ENCODE peak calls at places on chromosomes 5 and 9, in five cellular contexts. One of them, this sample, is unnamed.
A peak's percentile ranks its signal among the peaks of the same experiment; 100 is the strongest.

GRCh38 chr5:142825378-142826089 is 55.4 kb downstream of the ARHGAP26 start:
- DNase-seq in lower leg skin: no peak
- DNase-seq in HT1080: no peak
- DNase-seq in LoVo: peak; percentile 62
- DNase-seq in A549: peak; percentile 62
- DNase-seq in this sample: no peak

GRCh38 chr5:58497956-58498942 is 7.0 kb downstream of the GAPT start:
- DNase-seq in LoVo: peak; percentile 43
- DNase-seq in HT1080: no peak
- DNase-seq in A549: peak; percentile 28
- DNase-seq in lower leg skin: peak; percentile 19
- DNase-seq in this sample: no peak

GRCh38 chr5:171990713-171991015 is 15.8 kb downstream of the FBXW11 start:
- DNase-seq in A549: no peak
- DNase-seq in lower leg skin: no peak
- DNase-seq in HT1080: no peak
- DNase-seq in LoVo: no peak
- DNase-seq in this sample: no peak

GRCh38 chr5:89417515-89417914 is 534.5 kb upstream of the MEF2C start:
- DNase-seq in HT1080: no peak
- DNase-seq in LoVo: no peak
- DNase-seq in A549: no peak
- DNase-seq in lower leg skin: no peak
- DNase-seq in this sample: no peak

GRCh38 chr5:159680095-159680494 is 236.2 kb upstream of the ADRA1B start:
- DNase-seq in lower leg skin: no peak
- DNase-seq in HT1080: no peak
- DNase-seq in LoVo: no peak
- DNase-seq in A549: no peak
- DNase-seq in this sample: no peak

GRCh38 chr9:126531035-126531571 is 82.6 kb upstream of the LMX1B start:
- DNase-seq in HT1080: no peak
- DNase-seq in LoVo: no peak
- DNase-seq in A549: no peak
- DNase-seq in lower leg skin: no peak
- DNase-seq in this sample: no peak

GRCh38 chr5:58450811-58451629 is 8.9 kb downstream of the PLK2 start:
- DNase-seq in A549: no peak
- DNase-seq in LoVo: no peak
- DNase-seq in lower leg skin: no peak
- DNase-seq in HT1080: peak; percentile 38
- DNase-seq in this sample: no peak

GRCh38 chr9:71936066-71936465 is 24.6 kb downstream of the C9orf85 start:
- DNase-seq in lower leg skin: no peak
- DNase-seq in A549: no peak
- DNase-seq in LoVo: no peak
- DNase-seq in HT1080: no peak
- DNase-seq in this sample: no peak

GRCh38 chr5:120817044-120817985 is 353.2 kb downstream of the PRR16 start:
- DNase-seq in lower leg skin: no peak
- DNase-seq in HT1080: peak; percentile 15
- DNase-seq in LoVo: no peak
- DNase-seq in A549: no peak
- DNase-seq in this sample: no peak

GRCh38 chr9:114304416-114305188 is 18.3 kb upstream of the ORM1 start:
- DNase-seq in LoVo: no peak
- DNase-seq in HT1080: no peak
- DNase-seq in A549: no peak
- DNase-seq in lower leg skin: no peak
- DNase-seq in this sample: no peak

GRCh38 chr5:75668988-75669760 is 48.1 kb downstream of the POC5 start:
- DNase-seq in HT1080: peak; percentile 64
- DNase-seq in A549: peak; percentile 40
- DNase-seq in lower leg skin: no peak
- DNase-seq in LoVo: peak; percentile 61
- DNase-seq in this sample: no peak

GRCh38 chr9:93304574-93305496 is 120.9 kb downstream of the WNK2 start:
- DNase-seq in LoVo: no peak
- DNase-seq in lower leg skin: peak; percentile 40
- DNase-seq in A549: peak; percentile 76
- DNase-seq in HT1080: peak; percentile 45
- DNase-seq in this sample: peak; percentile 61

GRCh38 chr5:58264276-58264675 is 195.6 kb downstream of the PLK2 start:
- DNase-seq in lower leg skin: no peak
- DNase-seq in A549: no peak
- DNase-seq in HT1080: no peak
- DNase-seq in LoVo: no peak
- DNase-seq in this sample: no peak

GRCh38 chr5:133995903-133996563 is 8.7 kb downstream of the VDAC1 start:
- DNase-seq in HT1080: no peak
- DNase-seq in A549: no peak
- DNase-seq in lower leg skin: no peak
- DNase-seq in LoVo: no peak
- DNase-seq in this sample: no peak

GRCh38 chr9:18668944-18669343 is 195.0 kb downstream of the ADAMTSL1 start:
- DNase-seq in HT1080: no peak
- DNase-seq in A549: no peak
- DNase-seq in lower leg skin: no peak
- DNase-seq in LoVo: no peak
- DNase-seq in this sample: no peak

GRCh38 chr5:125134216-125135081 is 388.0 kb upstream of the ZNF608 start:
- DNase-seq in lower leg skin: no peak
- DNase-seq in HT1080: peak; percentile 89
- DNase-seq in LoVo: no peak
- DNase-seq in A549: no peak
- DNase-seq in this sample: no peak

GRCh38 chr5:60701317-60701988 is 1.5 kb upstream of the DEPDC1B start:
- DNase-seq in LoVo: no peak
- DNase-seq in lower leg skin: no peak
- DNase-seq in A549: no peak
- DNase-seq in HT1080: no peak
- DNase-seq in this sample: no peak

GRCh38 chr9:93098236-93098946 is 2.4 kb downstream of the CARD19 start:
- DNase-seq in A549: peak; percentile 96
- DNase-seq in HT1080: peak; percentile 99
- DNase-seq in LoVo: peak; percentile 71
- DNase-seq in lower leg skin: peak; percentile 86
- DNase-seq in this sample: peak; percentile 84

GRCh38 chr5:56434986-56435385 is 201.9 kb upstream of the ANKRD55 start:
- DNase-seq in HT1080: no peak
- DNase-seq in lower leg skin: no peak
- DNase-seq in LoVo: no peak
- DNase-seq in A549: no peak
- DNase-seq in this sample: no peak

GRCh38 chr9:16992138-16992537 is 121.7 kb upstream of the BNC2 start:
- DNase-seq in lower leg skin: no peak
- DNase-seq in HT1080: no peak
- DNase-seq in LoVo: no peak
- DNase-seq in A549: no peak
- DNase-seq in this sample: no peak

GRCh38 chr9:92964981-92965758 is 17.8 kb downstream of the FGD3 start:
- DNase-seq in lower leg skin: no peak
- DNase-seq in A549: no peak
- DNase-seq in HT1080: no peak
- DNase-seq in LoVo: no peak
- DNase-seq in this sample: no peak

GRCh38 chr5:178207183-178207916 is 3.0 kb downstream of the HNRNPAB start:
- DNase-seq in A549: no peak
- DNase-seq in lower leg skin: no peak
- DNase-seq in LoVo: no peak
- DNase-seq in HT1080: peak; percentile 49
- DNase-seq in this sample: no peak

GRCh38 chr5:158911693-158912363 is 187.9 kb downstream of the EBF1 start:
- DNase-seq in HT1080: no peak
- DNase-seq in lower leg skin: no peak
- DNase-seq in A549: no peak
- DNase-seq in LoVo: no peak
- DNase-seq in this sample: no peak

GRCh38 chr5:93723005-93723404 is 18.4 kb downstream of the POU5F2 start:
- DNase-seq in LoVo: peak; percentile 34
- DNase-seq in HT1080: peak; percentile 28
- DNase-seq in A549: no peak
- DNase-seq in lower leg skin: no peak
- DNase-seq in this sample: no peak

GRCh38 chr5:144684899-144685298 is 514.2 kb downstream of the KCTD16 start:
- DNase-seq in lower leg skin: no peak
- DNase-seq in A549: no peak
- DNase-seq in LoVo: no peak
- DNase-seq in HT1080: no peak
- DNase-seq in this sample: no peak

GRCh38 chr9:69877852-69878507 is 57.4 kb downstream of the CFAP95 start:
- DNase-seq in lower leg skin: no peak
- DNase-seq in A549: peak; percentile 28
- DNase-seq in HT1080: peak; percentile 47
- DNase-seq in LoVo: peak; percentile 35
- DNase-seq in this sample: no peak

GRCh38 chr9:127921592-127922120 is 4.8 kb upstream of the ST6GALNAC4 start:
- DNase-seq in A549: peak; percentile 85
- DNase-seq in LoVo: peak; percentile 71
- DNase-seq in HT1080: peak; percentile 47
- DNase-seq in lower leg skin: no peak
- DNase-seq in this sample: peak; percentile 55

GRCh38 chr5:161311965-161312364 is 234.6 kb downstream of the GABRB2 start:
- DNase-seq in LoVo: no peak
- DNase-seq in A549: no peak
- DNase-seq in HT1080: no peak
- DNase-seq in lower leg skin: no peak
- DNase-seq in this sample: no peak

GRCh38 chr5:152642406-152642805 is 237.3 kb upstream of the NMUR2 start:
- DNase-seq in LoVo: no peak
- DNase-seq in HT1080: no peak
- DNase-seq in lower leg skin: no peak
- DNase-seq in A549: no peak
- DNase-seq in this sample: no peak

GRCh38 chr5:112681481-112681908 is 56.2 kb upstream of the APC start:
- DNase-seq in lower leg skin: no peak
- DNase-seq in LoVo: no peak
- DNase-seq in A549: no peak
- DNase-seq in HT1080: no peak
- DNase-seq in this sample: no peak

GRCh38 chr5:58979090-58979489 is 396.2 kb downstream of the RAB3C start:
- DNase-seq in HT1080: no peak
- DNase-seq in lower leg skin: no peak
- DNase-seq in LoVo: no peak
- DNase-seq in A549: no peak
- DNase-seq in this sample: no peak

GRCh38 chr5:176575066-176575465 is 25.9 kb downstream of the CDHR2 start:
- DNase-seq in A549: no peak
- DNase-seq in LoVo: no peak
- DNase-seq in lower leg skin: no peak
- DNase-seq in HT1080: no peak
- DNase-seq in this sample: no peak

GRCh38 chr5:88836195-88836838 is 46.7 kb downstream of the MEF2C start:
- DNase-seq in HT1080: no peak
- DNase-seq in lower leg skin: no peak
- DNase-seq in LoVo: peak; percentile 45
- DNase-seq in A549: no peak
- DNase-seq in this sample: no peak

GRCh38 chr9:79382044-79382443 is 189.7 kb upstream of the TLE4 start:
- DNase-seq in HT1080: no peak
- DNase-seq in LoVo: no peak
- DNase-seq in A549: no peak
- DNase-seq in lower leg skin: no peak
- DNase-seq in this sample: no peak

GRCh38 chr5:81151546-81151945 is 81.6 kb upstream of the CKMT2 start:
- DNase-seq in lower leg skin: no peak
- DNase-seq in LoVo: no peak
- DNase-seq in HT1080: peak; percentile 53
- DNase-seq in A549: no peak
- DNase-seq in this sample: no peak

GRCh38 chr5:107321906-107322305 is 348.8 kb downstream of the EFNA5 start:
- DNase-seq in HT1080: no peak
- DNase-seq in LoVo: no peak
- DNase-seq in lower leg skin: no peak
- DNase-seq in A549: no peak
- DNase-seq in this sample: no peak